ENCODE peak calls at places on chromosomes 5 and 9, in five cellular contexts. O is brain microvascular endothelial cell; E is IMR-90; U is activated CD4-positive, CD25-positive, alpha-beta regulatory T cell treated with anti-CD3 and anti-CD28 coated beads, Interleukin-2, amount 50 U/mL, for 72 hours; D is WTC11. L is an unnamed sample.

GRCh38 chr5:107631805-107632362 is 38.9 kb downstream of the EFNA5 start:
- DNase-seq in U (no peak), E (no peak), D (no peak), O (no peak), L (no peak)

GRCh38 chr5:175857986-175858385 is 13.4 kb upstream of the CPLX2 start:
- DNase-seq in U (no peak), D (no peak), E (no peak), O (no peak), L (no peak)

GRCh38 chr9:4741365-4742031 is 496 bp upstream of the AK3 start:
- DNase-seq in D (peak), U (peak), O (no peak), E (no peak), L (no peak)

GRCh38 chr9:88922091-88922490 is 69.2 kb upstream of the S1PR3 start:
- DNase-seq in E (no peak), U (peak), O (no peak), D (no peak), L (no peak)

GRCh38 chr9:72577212-72577753 is 55.9 kb downstream of the TMC1 start:
- DNase-seq in D (no peak), U (no peak), E (peak), O (no peak), L (no peak)

GRCh38 chr5:65808261-65808741 is 86.3 kb downstream of the NLN start:
- DNase-seq in E (peak), D (no peak), U (no peak), O (no peak), L (no peak)

GRCh38 chr5:447501-447900 is 4.5 kb downstream of the EXOC3 start:
- DNase-seq in U (peak), O (no peak), D (no peak), E (no peak), L (no peak)

GRCh38 chr5:13403351-13403750 is 541.1 kb downstream of the DNAH5 start:
- DNase-seq in D (no peak), O (no peak), U (no peak), E (no peak), L (no peak)

GRCh38 chr9:112012026-112012902 is 115.7 kb downstream of the UGCG start:
- DNase-seq in O (peak), E (peak), U (no peak), D (no peak), L (no peak)

GRCh38 chr9:22423566-22423965 is 23.1 kb upstream of the DMRTA1 start:
- DNase-seq in O (no peak), U (no peak), D (no peak), E (no peak), L (no peak)

GRCh38 chr9:111069233-111069632 is 31.0 kb upstream of the LPAR1 start:
- DNase-seq in D (no peak), E (no peak), U (no peak), O (no peak), L (no peak)

GRCh38 chr5:35012796-35013195 is 35.0 kb downstream of the AGXT2 start:
- DNase-seq in D (no peak), O (no peak), U (no peak), E (no peak), L (no peak)

GRCh38 chr9:112242147-112242804 is 67.2 kb upstream of the SUSD1 start:
- DNase-seq in O (no peak), E (no peak), U (no peak), D (no peak), L (no peak)